ENCODE peak calls at places on chromosomes 13 and 19, in seven cellular contexts. One of them, this sample, is unnamed.
A peak's percentile ranks its signal among the peaks of the same experiment; 100 is the strongest.

GRCh38 chr19:43525836-43526771 is 897 bp downstream of the ETHE1 start:
- DNase-seq in mesenchymal stem cell: peak; percentile 44
- DNase-seq in H9: peak; percentile 40
- DNase-seq in GM23248: peak; percentile 64
- DNase-seq in cardiac muscle cell: peak; percentile 49
- DNase-seq in thoracic aorta: no peak
- DNase-seq in A549: no peak
- DNase-seq in this sample: no peak

GRCh38 chr13:20814224-20814910 is 40.6 kb upstream of the EEF1AKMT1 start:
- DNase-seq in thoracic aorta: peak; percentile 69
- DNase-seq in cardiac muscle cell: peak; percentile 69
- DNase-seq in H9: no peak
- DNase-seq in A549: peak; percentile 46
- DNase-seq in mesenchymal stem cell: peak; percentile 96
- DNase-seq in GM23248: peak; percentile 93
- DNase-seq in this sample: peak; percentile 87

GRCh38 chr19:4494691-4495064 is 22.6 kb downstream of the HDGFL2 start:
- DNase-seq in H9: no peak
- DNase-seq in A549: no peak
- DNase-seq in mesenchymal stem cell: no peak
- DNase-seq in thoracic aorta: no peak
- DNase-seq in cardiac muscle cell: no peak
- DNase-seq in GM23248: no peak
- DNase-seq in this sample: no peak

GRCh38 chr19:28940751-28941500 is 272.0 kb downstream of the UQCRFS1 start:
- DNase-seq in thoracic aorta: no peak
- DNase-seq in H9: no peak
- DNase-seq in mesenchymal stem cell: no peak
- DNase-seq in GM23248: peak; percentile 90
- DNase-seq in cardiac muscle cell: no peak
- DNase-seq in A549: no peak
- DNase-seq in this sample: no peak

GRCh38 chr13:98976941-98977340 is 923 bp downstream of the DOCK9 start:
- DNase-seq in A549: no peak
- DNase-seq in H9: no peak
- DNase-seq in GM23248: peak; percentile 12
- DNase-seq in mesenchymal stem cell: peak; percentile 38
- DNase-seq in cardiac muscle cell: peak; percentile 34
- DNase-seq in thoracic aorta: no peak
- DNase-seq in this sample: no peak

GRCh38 chr19:19403373-19403901 is 2.0 kb upstream of the GATAD2A start:
- DNase-seq in H9: no peak
- DNase-seq in thoracic aorta: no peak
- DNase-seq in GM23248: peak; percentile 89
- DNase-seq in cardiac muscle cell: no peak
- DNase-seq in mesenchymal stem cell: peak; percentile 51
- DNase-seq in A549: no peak
- DNase-seq in this sample: no peak

GRCh38 chr13:102139626-102140025 is 262.2 kb downstream of the FGF14 start:
- DNase-seq in A549: no peak
- DNase-seq in thoracic aorta: no peak
- DNase-seq in GM23248: no peak
- DNase-seq in H9: no peak
- DNase-seq in mesenchymal stem cell: no peak
- DNase-seq in cardiac muscle cell: no peak
- DNase-seq in this sample: no peak

GRCh38 chr13:113812140-113813036 is 51.5 kb downstream of the GAS6 start:
- DNase-seq in thoracic aorta: no peak
- DNase-seq in GM23248: no peak
- DNase-seq in A549: no peak
- DNase-seq in H9: no peak
- DNase-seq in mesenchymal stem cell: no peak
- DNase-seq in cardiac muscle cell: no peak
- DNase-seq in this sample: no peak

GRCh38 chr13:23724196-23724970 is 154.2 kb downstream of the TNFRSF19 start:
- DNase-seq in cardiac muscle cell: no peak
- DNase-seq in A549: no peak
- DNase-seq in H9: no peak
- DNase-seq in GM23248: peak; percentile 67
- DNase-seq in thoracic aorta: no peak
- DNase-seq in mesenchymal stem cell: no peak
- DNase-seq in this sample: no peak

GRCh38 chr19:30060872-30061556 is 119.0 kb downstream of the URI1 start:
- DNase-seq in GM23248: no peak
- DNase-seq in thoracic aorta: no peak
- DNase-seq in A549: no peak
- DNase-seq in H9: no peak
- DNase-seq in mesenchymal stem cell: no peak
- DNase-seq in cardiac muscle cell: no peak
- DNase-seq in this sample: no peak
- H3K4me1 ChIP-seq in GM23248: no peaks in the 10 kb centered on the region
- H3K4me1 ChIP-seq in thoracic aorta: no peaks in the 10 kb centered on the region
- H3K4me1 ChIP-seq in A549: no peaks in the 10 kb centered on the region
- H3K4me1 ChIP-seq in H9: no peaks in the 10 kb centered on the region
- H3K4me1 ChIP-seq in mesenchymal stem cell: no peaks in the 10 kb centered on the region
- H3K4me1 ChIP-seq in cardiac muscle cell: no peaks in the 10 kb centered on the region
- H3K4me1 ChIP-seq in this sample: no peaks in the 10 kb centered on the region

DNA sequence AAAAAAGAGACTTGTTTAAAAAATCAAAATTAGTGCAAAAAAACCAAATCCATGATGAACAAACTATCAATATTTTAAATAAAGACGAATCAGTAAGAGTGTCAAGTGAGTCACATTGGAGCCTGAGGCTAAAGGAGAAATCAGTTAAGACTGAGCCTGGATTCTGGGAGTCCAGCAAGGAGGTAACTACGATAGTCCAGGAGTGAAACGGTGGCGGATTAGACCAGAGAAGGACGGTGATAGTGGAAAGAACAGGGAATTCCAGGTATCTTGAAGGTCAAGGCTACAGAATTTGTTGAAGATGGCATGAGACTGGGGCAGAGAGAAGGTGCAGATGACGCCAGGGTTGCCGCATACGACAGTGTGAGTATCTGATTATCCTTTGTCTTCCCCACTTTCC is 7.0 kb upstream of the NPAS1 start:
- DNase-seq in thoracic aorta: no peak
- DNase-seq in H9: no peak
- DNase-seq in mesenchymal stem cell: no peak
- DNase-seq in GM23248: peak; percentile 52
- DNase-seq in cardiac muscle cell: no peak
- DNase-seq in A549: no peak
- DNase-seq in this sample: no peak
- H3K27ac ChIP-seq in thoracic aorta: no peak overlapping the region
- H3K27ac ChIP-seq in H9: no peak overlapping the region
- H3K27ac ChIP-seq in mesenchymal stem cell: no peak overlapping the region
- H3K27ac ChIP-seq in GM23248: no peak overlapping the region
- H3K27ac ChIP-seq in cardiac muscle cell: no peak overlapping the region
- H3K27ac ChIP-seq in A549: no peak overlapping the region
- H3K27ac ChIP-seq in this sample: no peak overlapping the region

GRCh38 chr13:40568672-40569350 is 97.6 kb downstream of the FOXO1 start:
- DNase-seq in mesenchymal stem cell: peak; percentile 45
- DNase-seq in H9: no peak
- DNase-seq in GM23248: peak; percentile 16
- DNase-seq in thoracic aorta: no peak
- DNase-seq in A549: no peak
- DNase-seq in cardiac muscle cell: no peak
- DNase-seq in this sample: no peak
- H3K4me1 ChIP-seq in mesenchymal stem cell: peaks cover 14% of the 10 kb centered on the region
- H3K4me1 ChIP-seq in H9: peaks cover 13% of the 10 kb centered on the region
- H3K4me1 ChIP-seq in GM23248: no peaks in the 10 kb centered on the region
- H3K4me1 ChIP-seq in thoracic aorta: peaks cover 29% of the 10 kb centered on the region
- H3K4me1 ChIP-seq in A549: no peaks in the 10 kb centered on the region
- H3K4me1 ChIP-seq in cardiac muscle cell: peaks cover 13% of the 10 kb centered on the region
- H3K4me1 ChIP-seq in this sample: peaks cover 42% of the 10 kb centered on the region

DNA sequence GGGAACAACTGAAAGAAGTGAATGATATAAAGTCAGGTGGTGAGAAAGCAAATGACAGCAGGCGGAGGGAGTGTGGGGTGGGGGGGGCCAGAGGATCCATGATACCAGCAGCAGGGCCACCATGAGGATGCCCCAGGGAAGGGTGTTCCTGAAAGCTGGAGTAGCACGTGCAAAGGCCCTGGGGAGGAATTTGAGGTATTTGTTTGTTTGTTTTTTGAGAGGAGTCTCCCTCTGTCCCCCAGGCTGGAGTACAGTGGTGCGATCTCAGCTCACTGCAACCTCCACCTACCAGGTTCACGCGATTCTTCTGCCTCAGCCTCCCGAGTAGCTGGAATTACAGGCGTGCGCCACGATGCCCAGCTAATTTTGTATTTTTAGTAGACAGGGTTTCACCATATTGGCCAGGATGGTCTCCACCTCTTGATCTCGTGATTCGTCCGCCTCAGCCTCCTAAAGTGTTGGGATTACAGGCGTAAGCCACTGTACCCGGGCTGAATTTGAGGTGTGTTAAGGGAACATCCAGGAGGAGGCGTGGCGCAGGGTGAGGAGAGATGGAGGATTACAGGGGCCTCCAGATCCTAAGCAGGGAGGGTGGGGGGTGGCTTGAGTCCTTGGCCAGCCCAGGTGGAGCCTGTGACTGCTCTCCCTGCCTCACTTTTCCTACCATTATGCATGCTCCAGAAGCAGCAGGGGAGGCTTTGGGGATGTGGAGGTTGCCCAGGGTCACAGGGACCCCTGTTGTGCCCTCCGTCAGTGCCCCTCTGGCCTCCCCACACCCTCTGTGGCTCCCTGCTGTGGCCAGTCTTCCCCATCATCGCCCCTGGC is 12.4 kb upstream of the JUND start:
- DNase-seq in A549: no peak
- DNase-seq in GM23248: no peak
- DNase-seq in thoracic aorta: no peak
- DNase-seq in mesenchymal stem cell: no peak
- DNase-seq in cardiac muscle cell: no peak
- DNase-seq in H9: no peak
- DNase-seq in this sample: no peak
- H3K27ac ChIP-seq in A549: peak overlapping the region; percentile 100
- H3K27ac ChIP-seq in GM23248: peak overlapping the region; percentile 88
- H3K27ac ChIP-seq in thoracic aorta: peak overlapping the region; percentile 100
- H3K27ac ChIP-seq in mesenchymal stem cell: peak overlapping the region; percentile 72
- H3K27ac ChIP-seq in cardiac muscle cell: peak overlapping the region; percentile 94
- H3K27ac ChIP-seq in H9: no peak overlapping the region
- H3K27ac ChIP-seq in this sample: peak overlapping the region; percentile 99

DNA sequence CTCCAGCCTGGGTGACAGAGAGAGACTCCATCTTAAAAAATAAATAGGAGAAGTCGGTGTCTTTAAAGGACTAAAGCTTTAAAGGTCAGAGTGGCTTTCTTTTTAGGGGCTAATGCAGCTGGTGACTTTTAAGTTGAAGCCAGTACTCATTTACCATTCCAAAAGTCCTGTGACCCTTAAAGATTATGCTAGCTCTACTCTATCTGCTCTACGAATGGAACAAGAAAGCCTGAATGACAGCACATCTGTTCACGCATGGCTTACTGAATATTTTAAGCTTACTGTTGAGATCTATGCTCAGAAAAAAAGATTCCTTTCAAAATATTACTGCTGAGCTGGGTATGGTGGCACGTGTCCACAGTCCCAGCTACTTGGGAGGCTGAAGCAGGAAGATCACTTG is 16.4 kb downstream of the TDRD12 start:
- DNase-seq in GM23248: no peak
- DNase-seq in H9: no peak
- DNase-seq in thoracic aorta: no peak
- DNase-seq in cardiac muscle cell: no peak
- DNase-seq in mesenchymal stem cell: no peak
- DNase-seq in A549: no peak
- DNase-seq in this sample: no peak
- H3K4me1 ChIP-seq in GM23248: no peaks in the 10 kb centered on the region
- H3K4me1 ChIP-seq in H9: no peaks in the 10 kb centered on the region
- H3K4me1 ChIP-seq in thoracic aorta: no peaks in the 10 kb centered on the region
- H3K4me1 ChIP-seq in cardiac muscle cell: no peaks in the 10 kb centered on the region
- H3K4me1 ChIP-seq in mesenchymal stem cell: peaks cover 4% of the 10 kb centered on the region
- H3K4me1 ChIP-seq in A549: no peaks in the 10 kb centered on the region
- H3K4me1 ChIP-seq in this sample: no peaks in the 10 kb centered on the region

GRCh38 chr19:12794936-12795335 is 3.6 kb downstream of the JUNB start:
- DNase-seq in H9: no peak
- DNase-seq in mesenchymal stem cell: peak; percentile 78
- DNase-seq in thoracic aorta: no peak
- DNase-seq in cardiac muscle cell: no peak
- DNase-seq in A549: peak; percentile 54
- DNase-seq in GM23248: no peak
- DNase-seq in this sample: no peak
- H3K27ac ChIP-seq in H9: no peak overlapping the region
- H3K27ac ChIP-seq in mesenchymal stem cell: no peak overlapping the region
- H3K27ac ChIP-seq in thoracic aorta: peak overlapping the region; percentile 99
- H3K27ac ChIP-seq in cardiac muscle cell: no peak overlapping the region
- H3K27ac ChIP-seq in A549: peak overlapping the region; percentile 96
- H3K27ac ChIP-seq in GM23248: peak overlapping the region; percentile 99
- H3K27ac ChIP-seq in this sample: peak overlapping the region; percentile 100